ENCODE peak calls at places on chromosome 15, in seven cellular contexts. Y, R, I, U, O, B and M are unnamed samples.

GRCh38 chr15:48645558-48646330 is at the start of gene FBN1:
- DNase-seq in U (no peak), O (no peak), B (peak; percentile 33), I (peak; percentile 92), R (peak; percentile 15), Y (peak; percentile 77), M (no peak)

GRCh38 chr15:80779658-80780415 is 667 bp downstream of the CEMIP start:
- DNase-seq in B (no peak), O (no peak), U (no peak), I (peak; percentile 74), R (peak; percentile 25), Y (peak; percentile 74), M (peak; percentile 45)

GRCh38 chr15:67116742-67117141 is 51.3 kb downstream of the SMAD3 start:
- DNase-seq in Y (no peak), B (no peak), O (no peak), U (no peak), R (peak; percentile 37), I (no peak), M (no peak)

GRCh38 chr15:100216177-100216576 is 125.6 kb downstream of the ADAMTS17 start:
- DNase-seq in I (no peak), U (no peak), B (no peak), O (no peak), Y (no peak), R (no peak), M (no peak)

GRCh38 chr15:41493205-41493901 is at the start of gene ITPKA:
- DNase-seq in U (no peak), O (peak; percentile 89), R (peak; percentile 88), B (peak; percentile 30), Y (peak; percentile 85), I (peak; percentile 93), M (peak; percentile 81)

GRCh38 chr15:63018639-63019038 is 23.9 kb upstream of the TPM1 start:
- DNase-seq in B (no peak), R (no peak), Y (no peak), O (no peak), I (no peak), U (no peak), M (no peak)

GRCh38 chr15:66621491-66622467 is 56.0 kb upstream of the LCTL start:
- DNase-seq in O (peak; percentile 77), B (no peak), U (no peak), R (no peak), Y (peak; percentile 68), I (no peak), M (no peak)

GRCh38 chr15:63232400-63232799 is 43.0 kb downstream of the RAB8B start:
- DNase-seq in B (no peak), R (no peak), Y (no peak), I (no peak), U (no peak), O (no peak), M (no peak)

GRCh38 chr15:95684693-95685115 is 645.8 kb upstream of the NR2F2 start:
- DNase-seq in Y (no peak), I (no peak), O (peak; percentile 46), R (no peak), U (peak; percentile 21), B (no peak), M (no peak)

GRCh38 chr15:40499931-40500330 is 29.1 kb downstream of the CHST14 start:
- DNase-seq in O (no peak), R (no peak), I (no peak), Y (no peak), U (no peak), B (no peak), M (no peak)

GRCh38 chr15:66252411-66253295 is 897 bp downstream of the MEGF11 start:
- DNase-seq in R (peak; percentile 7), B (no peak), Y (peak; percentile 84), U (peak; percentile 27), I (peak; percentile 94), O (peak; percentile 68), M (peak; percentile 89)

GRCh38 chr15:72599855-72600464 is 54.5 kb upstream of the GOLGA6B start:
- DNase-seq in Y (no peak), R (peak; percentile 37), U (peak; percentile 47), I (peak; percentile 55), B (no peak), O (peak; percentile 52), M (peak; percentile 42)

GRCh38 chr15:34665498-34666116 is 82.2 kb upstream of the GOLGA8B start:
- DNase-seq in U (no peak), O (no peak), Y (no peak), I (no peak), B (no peak), R (no peak), M (no peak)

GRCh38 chr15:59399465-59400102 is 26.9 kb upstream of the MYO1E start:
- DNase-seq in U (no peak), Y (no peak), O (no peak), R (no peak), B (peak; percentile 77), I (no peak), M (no peak)

GRCh38 chr15:31434418-31435255 is 108.0 kb downstream of the KLF13 start:
- DNase-seq in R (no peak), Y (no peak), O (peak; percentile 18), I (no peak), B (peak; percentile 69), U (no peak), M (no peak)
- TF ChIP-seq JUND in R (no peak), Y (no peak), O (no peak), I (no peak), B (no peak), U (no peak), M (no peak)

GRCh38 chr15:39106913-39107312 is 474.0 kb upstream of the THBS1 start:
- DNase-seq in Y (no peak), B (no peak), O (no peak), U (no peak), R (no peak), I (no peak), M (no peak)

GRCh38 chr15:39099524-39099923 is 481.4 kb upstream of the THBS1 start:
- DNase-seq in B (no peak), I (no peak), R (no peak), O (no peak), Y (no peak), U (no peak), M (no peak)

GRCh38 chr15:39100106-39100505 is 480.8 kb upstream of the THBS1 start:
- DNase-seq in I (no peak), O (no peak), B (no peak), U (no peak), R (no peak), Y (no peak), M (no peak)

GRCh38 chr15:39108021-39108420 is 472.9 kb upstream of the THBS1 start:
- DNase-seq in O (no peak), U (no peak), I (no peak), Y (no peak), B (no peak), R (no peak), M (no peak)

DNA sequence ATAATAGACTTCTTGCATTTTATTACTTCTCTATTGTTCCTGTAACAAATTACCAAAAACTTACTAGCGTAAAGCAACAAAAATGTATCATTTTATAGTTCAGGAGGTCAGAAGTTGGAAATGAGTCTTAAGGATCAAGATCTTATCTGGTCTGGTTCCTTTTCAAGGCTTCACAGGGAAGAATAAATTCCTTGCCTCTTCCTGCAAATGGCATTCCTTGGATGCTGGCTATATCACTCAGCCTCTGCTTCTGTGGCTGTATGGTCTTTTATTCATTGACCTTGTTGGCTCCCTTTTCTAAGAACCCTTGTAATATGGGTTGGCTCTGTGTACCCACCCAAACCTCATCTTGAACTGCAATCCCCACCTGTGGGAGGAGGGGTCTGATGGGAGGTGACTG is 478.4 kb upstream of the THBS1 start:
- DNase-seq in O (no peak), Y (no peak), I (no peak), R (no peak), B (no peak), U (no peak), M (no peak)
- TF ChIP-seq JUND in O (no peak), Y (no peak), I (peak; percentile 74), R (no peak), B (no peak), U (no peak), M (no peak)

GRCh38 chr15:90535254-90535653 is 5.5 kb downstream of the CRTC3 start:
- DNase-seq in R (no peak), Y (no peak), O (no peak), I (no peak), B (no peak), U (no peak), M (no peak)

GRCh38 chr15:90529008-90529368 is 735 bp upstream of the CRTC3 start:
- DNase-seq in U (no peak), I (no peak), R (no peak), B (no peak), O (no peak), Y (no peak), M (no peak)

GRCh38 chr15:90531147-90531546 is 1.4 kb downstream of the CRTC3 start:
- DNase-seq in U (no peak), Y (no peak), I (peak; percentile 56), R (no peak), B (no peak), O (no peak), M (no peak)

GRCh38 chr15:90529369-90530249 is at the start of gene CRTC3:
- DNase-seq in Y (peak; percentile 75), O (peak; percentile 92), B (no peak), I (peak; percentile 94), U (no peak), R (no peak), M (peak; percentile 82)

DNA sequence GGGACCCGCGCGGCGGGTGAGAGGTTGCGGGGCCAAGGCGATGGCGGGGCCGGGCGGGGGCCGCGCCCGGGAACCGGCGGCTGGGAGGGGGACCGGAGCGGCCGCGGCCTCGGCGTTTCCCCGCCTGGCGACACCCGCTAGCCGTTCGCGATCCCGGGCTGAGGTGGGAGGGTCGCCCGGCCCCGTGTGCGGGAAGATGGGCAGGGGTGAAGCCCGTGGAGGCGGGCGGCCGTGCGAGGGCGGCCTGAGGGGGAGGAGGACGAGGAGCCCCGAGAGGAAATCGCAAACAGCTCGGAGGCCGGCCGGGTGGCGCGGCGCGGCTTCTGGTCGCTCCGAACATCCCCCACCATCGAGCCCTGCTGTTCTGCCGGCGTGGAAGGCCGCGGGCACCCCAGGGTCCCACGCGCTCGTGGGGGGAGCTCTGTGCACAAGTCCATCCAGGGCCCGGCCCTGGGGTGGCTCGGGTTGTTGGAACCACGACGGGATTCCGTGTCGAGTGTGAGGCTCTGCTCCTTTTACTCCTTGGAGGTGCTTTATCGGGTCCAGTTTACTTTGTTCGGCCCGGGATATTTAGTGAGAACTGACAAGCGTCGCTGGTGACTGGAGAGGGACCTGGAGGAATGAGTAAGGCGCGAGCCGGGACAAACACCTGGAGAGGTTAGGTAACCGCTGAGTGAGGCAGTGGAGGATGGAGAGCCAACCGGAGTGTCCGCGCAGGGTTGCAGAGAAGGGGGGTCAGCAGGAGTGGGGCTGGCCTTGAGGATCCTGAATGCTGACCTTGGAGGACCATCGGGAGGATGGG is 728 bp downstream of the CRTC3 start:
- DNase-seq in R (no peak), U (no peak), O (peak; percentile 78), B (no peak), I (peak; percentile 86), Y (peak; percentile 74), M (peak; percentile 85)
- TF ChIP-seq JUND in R (no peak), U (no peak), O (no peak), B (no peak), I (no peak), Y (no peak), M (no peak)

DNA sequence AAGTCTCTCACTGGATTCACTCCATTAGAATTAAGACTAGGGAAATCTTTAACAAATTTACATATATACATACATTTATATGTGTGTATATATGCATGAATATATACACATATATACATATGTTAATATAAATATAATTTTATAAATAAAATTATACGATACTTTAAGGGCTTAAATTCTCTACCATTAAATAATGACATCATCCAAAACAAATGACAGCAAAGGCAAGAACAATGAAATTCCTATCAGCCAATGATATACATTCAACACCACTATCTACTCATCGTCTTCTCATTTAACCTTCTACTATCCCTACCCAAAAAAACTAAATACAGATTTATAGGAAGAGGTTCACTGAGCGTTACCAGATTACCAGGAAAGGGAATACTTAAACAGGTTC is 152.0 kb downstream of the VPS13C start:
- DNase-seq in Y (no peak), B (no peak), U (no peak), R (no peak), O (no peak), I (no peak), M (no peak)
- TF ChIP-seq JUND in Y (no peak), B (no peak), U (no peak), R (no peak), O (no peak), I (no peak), M (no peak)